ENCODE peak calls at places on chromosomes 2 and 18, in four cellular contexts. V is WTC11, K is K562, Q is GM12878. U is an unnamed sample.

GRCh38 chr2:3489449-3490115 is 29.7 kb downstream of the ADI1 start:
- DNase-seq in V (no peak), K (no peak), Q (no peak), U (no peak)

GRCh38 chr18:39976771-39977170 is 1978.3 kb upstream of the PIK3C3 start:
- DNase-seq in V (no peak), K (no peak), Q (no peak), U (no peak)

GRCh38 chr18:73283788-73284187 is 416.0 kb upstream of the NETO1 start:
- DNase-seq in V (no peak), K (no peak), Q (no peak), U (no peak)

GRCh38 chr2:239154971-239155805 is 245.6 kb downstream of the HDAC4 start:
- DNase-seq in V (no peak), K (no peak), Q (no peak), U (no peak)

GRCh38 chr18:58400337-58400885 is 228.5 kb downstream of the ALPK2 start:
- DNase-seq in V (no peak), K (no peak), Q (no peak), U (no peak)

GRCh38 chr18:72539861-72540260 is 4.3 kb downstream of the CBLN2 start:
- DNase-seq in V (no peak), K (no peak), Q (no peak), U (no peak)

GRCh38 chr2:20900052-20900636 is 77.2 kb upstream of the LDAH start:
- DNase-seq in V (no peak), K (no peak), Q (no peak), U (no peak)

GRCh38 chr2:39664898-39665591 is 672 bp upstream of the TMEM178A start:
- DNase-seq in V (peak; percentile 52), K (no peak), Q (no peak), U (no peak)

GRCh38 chr2:26299488-26300092 is 46.4 kb upstream of the SELENOI start:
- DNase-seq in V (no peak), K (no peak), Q (peak; percentile 12), U (peak; percentile 23)
- TF ChIP-seq CBFB in V (no peak), K (no peak), Q (no peak), U (no peak)

GRCh38 chr2:6906165-6906751 is 11.0 kb upstream of the RNF144A start:
- DNase-seq in V (no peak), K (no peak), Q (no peak), U (no peak)

GRCh38 chr2:6911721-6912120 is 5.5 kb upstream of the RNF144A start:
- DNase-seq in V (no peak), K (no peak), Q (no peak), U (no peak)

GRCh38 chr2:6913415-6914157 is 3.6 kb upstream of the RNF144A start:
- DNase-seq in V (no peak), K (no peak), Q (no peak), U (no peak)

GRCh38 chr2:6905668-6906067 is 11.5 kb upstream of the RNF144A start:
- DNase-seq in V (no peak), K (no peak), Q (no peak), U (no peak)

GRCh38 chr2:6909431-6910385 is 7.5 kb upstream of the RNF144A start:
- DNase-seq in V (no peak), K (no peak), Q (peak; percentile 87), U (no peak)
- TF ChIP-seq CBFB in V (no peak), K (no peak), Q (peak; percentile 82), U (no peak)

GRCh38 chr2:96763511-96764252 is 3.0 kb downstream of the CNNM4 start:
- DNase-seq in V (peak; percentile 29), K (peak; percentile 68), Q (no peak), U (peak; percentile 49)
- TF ChIP-seq CBFB in V (no peak), K (no peak), Q (no peak), U (no peak)

GRCh38 chr2:212842544-212843185 is 304.1 kb upstream of the ERBB4 start:
- DNase-seq in V (no peak), K (no peak), Q (no peak), U (no peak)
- TF ChIP-seq CBFB in V (no peak), K (no peak), Q (no peak), U (no peak)

GRCh38 chr2:237923507-237924163 is 43.2 kb upstream of the UBE2F start:
- DNase-seq in V (peak; percentile 87), K (peak; percentile 95), Q (no peak), U (peak; percentile 47)
- TF ChIP-seq CBFB in V (no peak), K (no peak), Q (no peak), U (no peak)

DNA sequence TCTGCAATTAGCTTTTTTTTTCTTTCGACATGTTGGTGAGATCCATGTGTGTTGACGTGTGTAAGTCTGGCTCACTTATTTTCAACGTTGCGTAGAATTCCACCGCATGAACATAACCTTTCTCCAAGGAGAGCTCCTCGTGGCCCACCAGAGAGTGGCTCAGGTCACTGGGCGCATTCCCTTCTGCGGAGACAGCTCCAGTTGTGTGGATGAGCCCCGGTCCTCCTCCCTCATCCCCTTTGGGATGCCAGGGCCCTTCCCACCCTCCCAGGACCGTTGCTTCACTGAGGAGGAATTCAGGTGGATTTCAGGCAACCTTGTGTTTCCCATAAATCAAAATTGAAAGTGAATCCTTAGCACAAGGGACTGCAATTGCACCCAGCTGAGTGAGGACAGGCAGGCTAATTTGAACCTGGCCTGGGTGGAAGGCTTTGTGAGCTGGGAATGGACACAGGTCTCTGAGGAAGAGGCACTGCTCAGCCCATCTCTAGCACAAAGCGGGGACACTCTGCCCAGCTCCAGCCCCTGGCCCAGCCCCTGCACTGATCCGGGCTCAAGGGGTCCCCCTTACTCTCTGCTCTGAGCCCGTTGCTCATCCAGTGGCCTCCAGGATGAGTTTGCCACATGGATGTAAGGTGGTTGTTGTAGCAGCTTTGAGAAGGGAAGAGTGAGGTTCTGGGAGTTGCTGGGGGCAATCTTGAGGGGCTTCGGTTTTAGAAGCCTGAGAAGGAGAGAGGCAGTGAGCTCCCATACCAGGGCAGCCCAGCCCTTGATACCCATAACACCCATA is 57.8 kb upstream of the HAAO start:
- DNase-seq in V (no peak), K (no peak), Q (no peak), U (no peak)
- TF ChIP-seq CBFB in V (no peak), K (no peak), Q (no peak), U (no peak)

U was measured in HepG2.